ENCODE peak calls at places on chromosome 9, in six cellular contexts. I is uterus, Q is Panc1, R is PC-3, S is HepG2, D is substantia nigra. X is an unnamed sample.

GRCh38 chr9:32579706-32580331 is 6.9 kb upstream of the NDUFB6 start:
- DNase-seq in D (peak), Q (no peak), I (peak), S (peak), R (peak), X (peak)

GRCh38 chr9:5361326-5362005 is 21.8 kb upstream of the RLN1 start:
- DNase-seq in S (no peak), Q (no peak), D (no peak), I (no peak), R (no peak), X (no peak)

GRCh38 chr9:127199001-127199791 is 65.4 kb upstream of the GARNL3 start:
- DNase-seq in Q (peak), R (peak), S (peak), D (peak), I (peak), X (peak)

GRCh38 chr9:94819161-94819677 is 92.7 kb downstream of the AOPEP start:
- DNase-seq in S (no peak), I (no peak), D (no peak), R (peak), Q (no peak), X (no peak)

GRCh38 chr9:119974026-119974425 is 604.8 kb upstream of the BRINP1 start:
- DNase-seq in D (no peak), R (no peak), S (peak), I (no peak), Q (no peak), X (no peak)

GRCh38 chr9:69223605-69224004 is 49.5 kb downstream of the TJP2 start:
- DNase-seq in I (no peak), D (no peak), S (peak), R (peak), Q (peak), X (no peak)

GRCh38 chr9:2166219-2166618 is 151.1 kb downstream of the SMARCA2 start:
- DNase-seq in D (no peak), Q (no peak), I (no peak), S (no peak), R (no peak), X (no peak)

GRCh38 chr9:132168851-132169250 is 7.0 kb downstream of the NTNG2 start:
- DNase-seq in I (no peak), R (no peak), D (no peak), Q (no peak), S (no peak), X (no peak)

GRCh38 chr9:98380065-98380681 is 124.7 kb upstream of the TBC1D2 start:
- DNase-seq in Q (no peak), S (no peak), I (no peak), R (peak), D (no peak), X (no peak)

GRCh38 chr9:127392166-127392565 is 4.8 kb upstream of the SLC2A8 start:
- DNase-seq in Q (no peak), R (no peak), D (no peak), S (no peak), I (no peak), X (no peak)

GRCh38 chr9:124251605-124252366 is 6.0 kb upstream of the NEK6 start:
- DNase-seq in S (no peak), R (peak), Q (no peak), I (no peak), D (no peak), X (peak)

GRCh38 chr9:81183763-81184162 is 505.6 kb downstream of the TLE1 start:
- DNase-seq in R (peak), S (no peak), Q (no peak), D (no peak), I (no peak), X (no peak)

GRCh38 chr9:87569008-87569908 is 71.6 kb downstream of the DAPK1 start:
- DNase-seq in Q (no peak), I (no peak), S (peak), R (no peak), D (no peak), X (no peak)
- H3K27ac ChIP-seq in Q (no peak), I (peak), S (peak), R (no peak), D (no peak), X (peak)

GRCh38 chr9:108039012-108039411 is 549.4 kb upstream of the KLF4 start:
- DNase-seq in S (no peak), I (no peak), D (no peak), Q (no peak), R (peak), X (no peak)
- H3K27ac ChIP-seq in S (no peak), I (no peak), D (no peak), Q (no peak), R (peak), X (no peak)

GRCh38 chr9:134598884-134599245 is 42.7 kb upstream of the COL5A1 start:
- DNase-seq in Q (no peak), S (no peak), D (no peak), R (no peak), I (no peak), X (no peak)
- H3K27ac ChIP-seq in Q (no peak), S (no peak), D (no peak), R (no peak), I (no peak), X (no peak)

GRCh38 chr9:130407916-130408659 is 36.7 kb upstream of the ASS1 start:
- DNase-seq in Q (no peak), R (peak), S (no peak), I (no peak), D (no peak), X (no peak)

GRCh38 chr9:130406278-130406895 is 38.4 kb upstream of the ASS1 start:
- DNase-seq in Q (no peak), D (no peak), R (peak), S (no peak), I (no peak), X (no peak)

GRCh38 chr9:130408669-130409068 is 36.1 kb upstream of the ASS1 start:
- DNase-seq in I (no peak), S (no peak), Q (no peak), D (no peak), R (no peak), X (no peak)

GRCh38 chr9:130402645-130403440 is 41.9 kb upstream of the ASS1 start:
- DNase-seq in R (no peak), S (no peak), Q (no peak), D (no peak), I (no peak), X (no peak)

DNA sequence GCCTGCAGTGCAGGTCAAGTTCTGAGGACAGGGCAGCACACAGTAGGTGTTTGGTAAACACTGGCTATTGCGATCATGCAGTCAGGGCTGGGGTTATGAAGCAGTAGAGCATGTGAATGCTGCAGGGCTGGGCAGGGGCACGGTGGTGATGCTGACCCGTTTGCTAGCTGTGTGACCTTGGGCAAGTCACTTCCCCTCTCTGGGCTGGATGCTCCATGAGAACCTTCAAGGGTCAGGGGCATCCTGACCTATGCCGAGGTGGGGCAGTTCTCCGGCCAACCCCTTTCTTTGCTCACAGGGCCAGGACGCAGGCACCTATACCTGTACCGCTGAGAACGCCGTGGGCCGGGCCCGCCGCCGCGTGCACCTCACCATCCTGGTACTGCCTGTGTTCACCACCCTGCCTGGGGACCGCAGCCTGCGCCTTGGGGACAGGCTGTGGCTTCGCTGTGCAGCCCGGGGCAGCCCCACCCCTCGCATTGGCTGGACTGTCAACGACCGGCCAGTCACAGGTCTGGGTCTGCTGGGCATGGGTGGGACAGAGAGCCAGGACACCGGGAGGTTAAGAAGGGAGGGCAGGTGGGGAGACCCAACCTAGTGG is 39.0 kb upstream of the ASS1 start:
- DNase-seq in I (no peak), D (no peak), S (no peak), Q (no peak), R (no peak), X (no peak)
- H3K27ac ChIP-seq in I (no peak), D (no peak), S (no peak), Q (no peak), R (no peak), X (no peak)

GRCh38 chr9:76475691-76476090 is 16.7 kb downstream of the GCNT1 start:
- DNase-seq in Q (no peak), I (no peak), D (no peak), S (no peak), R (no peak), X (no peak)

GRCh38 chr9:76474419-76474818 is 15.4 kb downstream of the GCNT1 start:
- DNase-seq in Q (no peak), D (no peak), S (no peak), R (no peak), I (no peak), X (no peak)

DNA sequence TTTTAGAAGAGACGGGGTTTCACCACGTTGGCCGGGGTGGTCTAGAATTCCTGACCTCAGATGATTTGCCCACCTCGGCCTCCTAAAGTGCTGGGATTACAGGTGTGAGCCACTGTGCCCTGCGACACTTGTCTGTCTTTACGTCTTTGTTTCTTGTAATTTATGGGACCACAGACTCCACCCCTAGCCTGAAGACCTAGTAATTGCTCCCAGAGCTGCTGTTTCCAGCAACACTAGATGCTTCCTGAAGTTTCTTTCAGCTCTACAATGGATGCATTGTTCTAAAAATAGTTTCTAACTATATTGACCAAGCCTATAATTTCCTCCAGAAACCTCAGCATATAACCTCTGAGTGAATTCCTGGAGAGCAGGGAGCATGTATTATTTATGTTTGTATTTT is 13.9 kb downstream of the GCNT1 start:
- DNase-seq in S (no peak), I (no peak), D (no peak), Q (no peak), R (no peak), X (no peak)
- H3K27ac ChIP-seq in S (no peak), I (no peak), D (no peak), Q (no peak), R (no peak), X (no peak)

DNA sequence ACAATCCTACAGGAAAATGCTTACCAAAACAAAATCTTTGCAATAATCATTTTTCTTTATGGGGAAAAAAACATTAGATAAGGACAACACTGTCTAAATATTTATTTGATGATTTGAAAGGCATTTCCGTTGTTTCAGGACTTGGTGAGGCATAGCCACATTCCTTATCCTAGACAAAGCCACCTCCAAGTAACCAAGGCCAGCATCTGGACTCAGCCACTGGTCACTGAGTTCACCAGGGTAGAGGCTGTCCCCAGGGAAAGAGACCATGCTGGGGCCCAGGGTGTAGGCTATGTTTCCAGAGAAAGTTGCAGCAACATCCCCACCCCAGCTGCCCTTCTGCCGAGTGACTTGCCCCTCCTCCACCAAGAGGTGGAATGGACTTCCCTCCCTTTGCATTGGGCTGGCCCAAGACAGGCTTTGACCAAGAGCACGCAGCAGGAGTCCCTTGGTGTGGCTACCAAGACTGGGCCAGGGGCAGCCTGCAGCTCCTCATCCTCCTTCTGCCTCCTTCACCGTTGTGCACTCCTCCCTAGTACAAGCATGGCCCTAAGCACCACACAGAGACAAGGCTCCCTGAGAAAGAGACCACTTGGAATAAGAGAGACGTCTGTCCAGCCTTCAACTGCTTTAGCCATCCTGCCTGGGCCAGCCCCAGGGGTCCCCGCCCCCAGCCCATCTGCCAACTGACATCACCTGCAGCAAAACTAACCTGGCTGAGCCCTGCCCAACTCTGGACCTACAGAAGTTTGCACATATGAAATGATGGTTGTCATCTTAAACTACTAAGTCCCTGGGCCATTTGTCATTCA is 68.1 kb upstream of the SPIN1 start:
- DNase-seq in Q (no peak), S (no peak), I (no peak), D (no peak), R (peak), X (no peak)
- H3K27ac ChIP-seq in Q (no peak), S (no peak), I (no peak), D (no peak), R (no peak), X (no peak)

DNA sequence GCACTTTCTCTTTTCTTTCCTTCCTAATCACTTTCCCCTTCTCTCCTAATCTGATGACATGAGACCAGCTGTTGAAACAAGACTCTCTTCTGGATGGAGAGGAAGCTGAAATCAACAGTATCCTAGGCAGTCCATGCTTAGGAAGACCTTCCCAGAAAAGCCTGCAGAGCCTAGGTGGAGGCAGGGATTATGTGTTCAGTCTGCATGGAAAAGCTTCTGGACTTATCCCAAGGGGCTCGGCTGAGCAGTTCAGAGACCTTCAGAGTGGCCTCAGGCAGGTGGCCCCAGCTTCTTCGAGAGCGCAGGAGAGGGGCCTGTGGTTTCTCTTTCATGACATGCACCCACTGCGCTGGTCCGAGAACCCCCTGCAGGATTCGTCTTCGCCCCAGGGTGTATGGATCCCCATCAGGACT is 177.7 kb upstream of the KLF4 start:
- DNase-seq in D (no peak), S (no peak), I (peak), Q (no peak), R (no peak), X (no peak)
- H3K27ac ChIP-seq in D (no peak), S (no peak), I (peak), Q (no peak), R (no peak), X (peak)

X was measured in lower lobe of right lung.